ENCODE peak calls at places on chromosomes 3 and 15, in nine cellular contexts. I is tibial artery, P is PC-3, Q is Panc1, M is neuronal stem cell, E is cardiac muscle cell, U is lung, C is mesendoderm, H is lower lobe of right lung. X is an unnamed sample.

GRCh38 chr3:187958432-187959003 is 195.4 kb upstream of the LPP start:
- DNase-seq in E (no peak), P (no peak), C (no peak), Q (no peak), I (no peak), H (no peak), M (no peak), U (no peak), X (no peak)

GRCh38 chr15:48221885-48222284 is 15.8 kb downstream of the SLC12A1 start:
- DNase-seq in C (no peak), Q (no peak), U (no peak), I (no peak), M (no peak), H (no peak), P (no peak), E (no peak), X (no peak)

GRCh38 chr15:73688455-73688854 is 4.3 kb downstream of the CD276 start:
- DNase-seq in Q (no peak), E (no peak), P (no peak), C (no peak), H (no peak), U (no peak), I (peak), M (no peak), X (no peak)

GRCh38 chr3:190722181-190722905 is 140.2 kb downstream of the GMNC start:
- DNase-seq in H (no peak), E (no peak), M (no peak), U (no peak), I (no peak), Q (no peak), C (no peak), P (no peak), X (no peak)

GRCh38 chr3:42270561-42270960 is 4.6 kb upstream of the CCK start:
- DNase-seq in M (no peak), C (peak), Q (no peak), H (no peak), P (no peak), U (no peak), I (no peak), E (no peak), X (no peak)

GRCh38 chr3:127899200-127899599 is 15.8 kb upstream of the KBTBD12 start:
- DNase-seq in H (no peak), U (no peak), M (no peak), P (no peak), Q (no peak), E (no peak), C (peak), I (no peak), X (peak)

GRCh38 chr3:70737656-70738309 is 425.3 kb upstream of the MDFIC2 start:
- DNase-seq in U (no peak), I (no peak), P (peak), H (no peak), Q (no peak), C (no peak), E (no peak), M (no peak), X (no peak)

GRCh38 chr3:54355795-54356194 is 233.4 kb downstream of the CACNA2D3 start:
- DNase-seq in C (no peak), M (no peak), H (no peak), I (no peak), E (no peak), P (no peak), Q (no peak), U (no peak), X (no peak)

GRCh38 chr15:88630798-88631463 is 7.9 kb upstream of the ISG20 start:
- DNase-seq in E (no peak), I (peak), Q (no peak), U (no peak), H (no peak), C (no peak), M (no peak), P (no peak), X (no peak)

GRCh38 chr15:52438047-52438446 is 90.6 kb downstream of the MYO5A start:
- DNase-seq in I (no peak), U (no peak), H (no peak), M (no peak), E (no peak), C (no peak), P (peak), Q (no peak), X (no peak)

GRCh38 chr3:183212565-183212964 is 40.5 kb upstream of the B3GNT5 start:
- DNase-seq in E (no peak), M (no peak), P (no peak), Q (no peak), I (no peak), H (no peak), U (no peak), C (no peak), X (no peak)

GRCh38 chr3:186219211-186219638 is 110.3 kb upstream of the ETV5 start:
- DNase-seq in M (no peak), I (no peak), P (no peak), C (no peak), U (no peak), H (no peak), E (no peak), Q (no peak), X (no peak)

GRCh38 chr3:120802916-120803315 is 60.4 kb downstream of the GTF2E1 start:
- DNase-seq in I (no peak), H (no peak), E (no peak), P (no peak), M (no peak), U (no peak), Q (no peak), C (no peak), X (no peak)

GRCh38 chr3:74267583-74268184 is 346.8 kb downstream of the CNTN3 start:
- DNase-seq in U (no peak), M (peak), C (peak), Q (peak), E (peak), I (no peak), H (no peak), P (peak), X (peak)

GRCh38 chr15:72758195-72758594 is 25.4 kb downstream of the ADPGK start:
- DNase-seq in Q (no peak), M (no peak), P (peak), U (no peak), I (no peak), E (no peak), H (no peak), C (peak), X (no peak)

GRCh38 chr3:151296226-151296625 is 17.9 kb upstream of the P2RY14 start:
- DNase-seq in I (no peak), M (no peak), C (peak), U (no peak), P (no peak), E (no peak), Q (no peak), H (no peak), X (peak)

GRCh38 chr15:30001592-30001991 is 81.2 kb upstream of the GOLGA8J start:
- DNase-seq in H (no peak), I (no peak), Q (no peak), P (no peak), E (no peak), U (no peak), C (no peak), M (no peak), X (no peak)

GRCh38 chr3:99648091-99648490 is 9.7 kb downstream of the COL8A1 start:
- DNase-seq in M (no peak), Q (no peak), I (no peak), P (peak), H (no peak), C (no peak), U (no peak), E (no peak), X (no peak)

GRCh38 chr15:92247649-92248242 is 145.9 kb upstream of the ST8SIA2 start:
- DNase-seq in P (no peak), I (no peak), E (no peak), M (no peak), Q (no peak), C (no peak), U (no peak), H (no peak), X (no peak)

GRCh38 chr3:34056951-34057390 is 258.5 kb downstream of the PDCD6IP start:
- DNase-seq in Q (no peak), I (no peak), E (no peak), U (no peak), M (no peak), P (no peak), C (no peak), H (no peak), X (no peak)

GRCh38 chr3:122621112-122621511 is 43.7 kb downstream of the PARP15 start:
- DNase-seq in H (no peak), E (no peak), I (no peak), M (no peak), C (no peak), U (no peak), P (no peak), Q (no peak), X (no peak)

GRCh38 chr3:187783098-187783497 is 37.8 kb upstream of the BCL6 start:
- DNase-seq in U (peak), Q (no peak), C (no peak), H (peak), I (no peak), E (no peak), P (peak), M (no peak), X (no peak)

GRCh38 chr15:35393403-35393802 is 152.6 kb downstream of the DPH6 start:
- DNase-seq in I (no peak), M (no peak), U (no peak), H (no peak), C (no peak), P (no peak), E (no peak), Q (no peak), X (no peak)

GRCh38 chr15:26641144-26641543 is 131.7 kb downstream of the GABRB3 start:
- DNase-seq in I (no peak), E (no peak), C (no peak), Q (no peak), H (no peak), P (no peak), U (no peak), M (no peak), X (no peak)

GRCh38 chr15:101099183-101099582 is 152.7 kb downstream of the CHSY1 start:
- DNase-seq in C (no peak), P (no peak), Q (no peak), M (no peak), U (no peak), E (no peak), I (no peak), H (no peak), X (no peak)

DNA sequence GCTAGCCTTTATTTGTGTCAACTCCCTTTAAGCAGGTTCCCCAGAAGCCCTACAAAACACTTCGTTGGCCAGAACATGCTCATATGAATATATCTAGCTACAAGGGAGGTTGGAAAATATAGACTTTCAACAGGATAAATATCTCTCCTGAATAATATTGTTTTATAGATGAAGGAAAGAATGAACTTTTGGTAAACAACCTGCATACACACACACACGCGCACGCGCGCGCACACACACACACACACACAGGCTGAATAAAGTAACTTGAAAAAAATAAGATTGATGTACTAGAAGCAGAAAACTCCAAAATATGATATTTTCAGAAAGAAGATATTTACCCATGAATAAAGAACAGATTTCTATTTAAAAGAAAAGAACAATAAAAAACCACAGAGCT is 72.4 kb upstream of the GADL1 start:
- DNase-seq in H (no peak), M (no peak), C (no peak), U (no peak), P (no peak), I (no peak), E (no peak), Q (no peak), X (no peak)
- H3K27ac ChIP-seq in H (no peak), M (no peak), C (no peak), U (no peak), P (no peak), I (no peak), E (no peak), Q (no peak), X (no peak)

DNA sequence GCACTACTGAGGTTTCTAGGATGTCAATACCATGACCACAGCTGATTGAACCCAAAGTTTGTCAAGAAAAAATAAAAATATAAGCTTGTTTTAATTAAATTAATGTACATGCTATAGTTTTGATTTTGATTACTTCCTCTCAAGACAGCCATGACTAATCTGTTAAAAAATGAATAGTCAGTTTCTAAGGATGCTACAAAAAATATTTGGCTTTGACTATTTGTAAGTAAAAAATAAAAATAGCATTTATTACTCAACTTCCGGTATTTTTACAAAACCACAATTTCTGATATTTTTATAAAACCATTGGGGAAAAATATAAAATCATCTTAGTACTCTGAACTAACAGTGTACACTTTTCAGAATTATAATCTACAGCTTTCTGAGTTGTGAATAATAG is 12.1 kb upstream of the TEX9 start:
- DNase-seq in Q (no peak), C (no peak), U (no peak), H (no peak), M (no peak), P (no peak), I (no peak), E (no peak), X (no peak)
- H3K27ac ChIP-seq in Q (no peak), C (no peak), U (no peak), H (no peak), M (no peak), P (no peak), I (no peak), E (no peak), X (no peak)

GRCh38 chr3:156149781-156150375 is 29.5 kb downstream of the KCNAB1 start:
- DNase-seq in U (no peak), C (no peak), P (no peak), I (no peak), M (no peak), E (peak), H (no peak), Q (no peak), X (no peak)
- H3K27ac ChIP-seq in U (peak), C (no peak), P (no peak), I (peak), M (no peak), E (peak), H (no peak), Q (no peak), X (no peak)

DNA sequence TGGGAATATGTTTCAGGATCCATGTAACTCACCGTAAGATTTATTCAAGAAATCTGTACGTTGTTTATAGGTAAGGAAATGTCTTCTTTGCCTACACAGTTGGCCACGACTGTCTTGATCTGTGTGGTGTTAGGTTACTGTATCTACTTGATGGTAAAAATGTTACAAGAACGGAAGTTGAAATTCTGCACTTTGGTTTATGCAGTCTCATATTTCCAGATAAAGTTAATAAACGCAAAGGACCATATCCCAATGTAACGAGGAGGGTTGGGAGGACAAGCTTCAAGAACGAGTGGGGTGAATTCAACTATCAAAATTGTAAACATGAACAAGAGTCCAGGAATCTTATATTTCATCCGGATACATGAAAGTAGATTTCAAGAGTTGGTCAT is 1.0 kb downstream of the USF3 start:
- DNase-seq in P (peak), H (no peak), I (no peak), E (peak), M (no peak), U (no peak), C (no peak), Q (no peak), X (no peak)
- H3K27ac ChIP-seq in P (peak), H (peak), I (peak), E (peak), M (peak), U (peak), C (no peak), Q (peak), X (peak)